ENCODE peak calls at places on chromosome 1, in nine cellular contexts. One of them, this sample, is unnamed.

GRCh38 chr1:169340882-169341281 is 26.7 kb downstream of the NME7 start:
- DNase-seq in esophagus squamous epithelium: no peak
- DNase-seq in adrenal gland: no peak
- DNase-seq in WTC11: no peak
- DNase-seq in BJ: no peak
- DNase-seq in foreskin fibroblast: no peak
- DNase-seq in epithelial cell of esophagus: no peak
- DNase-seq in AG04450: no peak
- DNase-seq in HFF-Myc: no peak
- DNase-seq in this sample: no peak

GRCh38 chr1:245673920-245674414 is 519.2 kb downstream of the KIF26B start:
- DNase-seq in adrenal gland: no peak
- DNase-seq in BJ: no peak
- DNase-seq in HFF-Myc: no peak
- DNase-seq in esophagus squamous epithelium: no peak
- DNase-seq in epithelial cell of esophagus: no peak
- DNase-seq in foreskin fibroblast: peak
- DNase-seq in AG04450: no peak
- DNase-seq in WTC11: no peak
- DNase-seq in this sample: no peak

GRCh38 chr1:77465139-77465538 is 183.3 kb downstream of the AK5 start:
- DNase-seq in HFF-Myc: no peak
- DNase-seq in epithelial cell of esophagus: no peak
- DNase-seq in esophagus squamous epithelium: no peak
- DNase-seq in AG04450: no peak
- DNase-seq in adrenal gland: no peak
- DNase-seq in foreskin fibroblast: no peak
- DNase-seq in BJ: no peak
- DNase-seq in WTC11: no peak
- DNase-seq in this sample: no peak

GRCh38 chr1:234498448-234499118 is 19.6 kb upstream of the TARBP1 start:
- DNase-seq in foreskin fibroblast: no peak
- DNase-seq in epithelial cell of esophagus: peak
- DNase-seq in WTC11: no peak
- DNase-seq in adrenal gland: no peak
- DNase-seq in AG04450: no peak
- DNase-seq in HFF-Myc: no peak
- DNase-seq in BJ: no peak
- DNase-seq in esophagus squamous epithelium: no peak
- DNase-seq in this sample: no peak

GRCh38 chr1:29282924-29283803 is 46.8 kb downstream of the PTPRU start:
- DNase-seq in epithelial cell of esophagus: peak
- DNase-seq in foreskin fibroblast: peak
- DNase-seq in esophagus squamous epithelium: no peak
- DNase-seq in BJ: no peak
- DNase-seq in AG04450: no peak
- DNase-seq in WTC11: peak
- DNase-seq in adrenal gland: peak
- DNase-seq in HFF-Myc: no peak
- DNase-seq in this sample: no peak

GRCh38 chr1:156864796-156865195 is 4.1 kb downstream of the NTRK1 start:
- DNase-seq in AG04450: no peak
- DNase-seq in foreskin fibroblast: no peak
- DNase-seq in epithelial cell of esophagus: no peak
- DNase-seq in WTC11: no peak
- DNase-seq in esophagus squamous epithelium: no peak
- DNase-seq in HFF-Myc: no peak
- DNase-seq in adrenal gland: no peak
- DNase-seq in BJ: no peak
- DNase-seq in this sample: no peak

GRCh38 chr1:210025870-210026269 is 87.9 kb downstream of the SYT14 start:
- DNase-seq in HFF-Myc: no peak
- DNase-seq in esophagus squamous epithelium: no peak
- DNase-seq in epithelial cell of esophagus: no peak
- DNase-seq in BJ: no peak
- DNase-seq in adrenal gland: no peak
- DNase-seq in AG04450: no peak
- DNase-seq in WTC11: no peak
- DNase-seq in foreskin fibroblast: no peak
- DNase-seq in this sample: no peak

GRCh38 chr1:203338335-203339036 is 12.4 kb downstream of the FMOD start:
- DNase-seq in esophagus squamous epithelium: no peak
- DNase-seq in HFF-Myc: peak
- DNase-seq in AG04450: no peak
- DNase-seq in epithelial cell of esophagus: peak
- DNase-seq in foreskin fibroblast: peak
- DNase-seq in WTC11: peak
- DNase-seq in adrenal gland: peak
- DNase-seq in BJ: no peak
- DNase-seq in this sample: peak

GRCh38 chr1:240134596-240134995 is 42.9 kb downstream of the FMN2 start:
- DNase-seq in adrenal gland: no peak
- DNase-seq in BJ: peak
- DNase-seq in epithelial cell of esophagus: no peak
- DNase-seq in HFF-Myc: no peak
- DNase-seq in esophagus squamous epithelium: no peak
- DNase-seq in foreskin fibroblast: no peak
- DNase-seq in WTC11: no peak
- DNase-seq in AG04450: no peak
- DNase-seq in this sample: no peak

GRCh38 chr1:98051065-98051675 is 130.3 kb upstream of the DPYD start:
- DNase-seq in WTC11: peak
- DNase-seq in adrenal gland: peak
- DNase-seq in esophagus squamous epithelium: no peak
- DNase-seq in AG04450: no peak
- DNase-seq in foreskin fibroblast: peak
- DNase-seq in HFF-Myc: peak
- DNase-seq in epithelial cell of esophagus: peak
- DNase-seq in BJ: no peak
- DNase-seq in this sample: no peak
- TF ChIP-seq CTCF in WTC11: peak
- TF ChIP-seq CTCF in adrenal gland: peak
- TF ChIP-seq CTCF in esophagus squamous epithelium: peak
- TF ChIP-seq CTCF in AG04450: peak
- TF ChIP-seq CTCF in foreskin fibroblast: peak
- TF ChIP-seq CTCF in HFF-Myc: peak
- TF ChIP-seq CTCF in epithelial cell of esophagus: peak
- TF ChIP-seq CTCF in BJ: peak
- TF ChIP-seq CTCF in this sample: peak

DNA sequence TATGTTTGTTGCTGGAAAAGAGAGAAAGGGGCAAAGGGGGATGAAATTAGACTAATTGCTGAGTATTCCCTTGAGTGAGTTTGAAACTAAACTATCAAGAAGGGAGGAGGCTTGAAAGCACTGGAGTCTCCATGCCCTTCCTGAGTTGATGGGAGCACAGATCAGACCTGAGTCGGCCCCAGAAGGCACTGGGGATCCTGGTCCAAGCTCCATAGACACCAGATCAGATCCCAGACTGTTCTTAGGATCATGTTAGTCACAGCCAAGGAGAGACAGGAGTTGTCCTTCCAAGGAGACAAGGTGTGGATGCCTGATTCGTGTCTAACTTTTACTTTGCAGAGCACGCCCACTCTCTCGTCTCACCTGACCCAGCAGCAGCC is 152.3 kb downstream of the NR5A2 start:
- DNase-seq in BJ: no peak
- DNase-seq in adrenal gland: no peak
- DNase-seq in esophagus squamous epithelium: no peak
- DNase-seq in WTC11: no peak
- DNase-seq in HFF-Myc: peak
- DNase-seq in epithelial cell of esophagus: peak
- DNase-seq in AG04450: no peak
- DNase-seq in foreskin fibroblast: no peak
- DNase-seq in this sample: no peak
- TF ChIP-seq CTCF in BJ: no peak
- TF ChIP-seq CTCF in adrenal gland: no peak
- TF ChIP-seq CTCF in esophagus squamous epithelium: no peak
- TF ChIP-seq CTCF in WTC11: no peak
- TF ChIP-seq CTCF in HFF-Myc: no peak
- TF ChIP-seq CTCF in epithelial cell of esophagus: no peak
- TF ChIP-seq CTCF in AG04450: no peak
- TF ChIP-seq CTCF in foreskin fibroblast: no peak
- TF ChIP-seq CTCF in this sample: no peak

DNA sequence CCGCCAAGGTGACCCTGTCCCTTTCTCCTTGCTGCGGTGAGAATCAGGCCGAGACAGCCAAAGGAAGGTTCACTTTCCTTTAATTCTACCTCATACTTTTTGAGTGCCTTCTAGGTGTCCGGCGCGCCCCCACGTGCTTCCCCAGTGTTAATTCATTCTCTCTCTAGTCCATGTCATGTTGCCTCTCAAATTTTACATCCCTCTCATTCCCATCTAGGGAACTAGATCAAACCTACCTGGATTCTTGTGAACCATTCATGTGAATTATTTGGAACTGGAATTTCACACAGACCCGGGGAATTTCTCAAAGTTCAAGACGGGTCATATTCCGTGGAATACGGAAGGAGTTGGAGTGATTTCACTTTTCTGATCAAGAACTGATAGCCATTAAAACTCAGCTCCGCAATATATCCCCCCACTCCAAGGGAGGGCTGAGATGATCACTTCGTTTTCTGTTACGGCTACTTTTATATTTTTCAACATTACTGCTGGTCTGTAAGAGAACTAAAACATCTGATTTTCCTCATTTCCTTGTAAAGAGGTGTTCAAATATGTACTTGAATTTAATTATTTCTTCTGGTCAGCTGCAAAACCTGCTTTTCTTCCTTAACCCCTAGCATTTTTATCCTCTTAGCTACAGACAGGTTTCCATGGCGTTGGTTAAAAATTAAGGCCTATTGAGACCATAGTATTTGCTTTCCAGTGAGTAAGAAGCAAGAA is 1.0 kb upstream of the ENO1 start:
- DNase-seq in esophagus squamous epithelium: no peak
- DNase-seq in epithelial cell of esophagus: peak
- DNase-seq in adrenal gland: no peak
- DNase-seq in WTC11: no peak
- DNase-seq in foreskin fibroblast: no peak
- DNase-seq in AG04450: no peak
- DNase-seq in BJ: no peak
- DNase-seq in HFF-Myc: no peak
- DNase-seq in this sample: no peak
- TF ChIP-seq CTCF in esophagus squamous epithelium: no peak
- TF ChIP-seq CTCF in epithelial cell of esophagus: peak
- TF ChIP-seq CTCF in adrenal gland: no peak
- TF ChIP-seq CTCF in WTC11: no peak
- TF ChIP-seq CTCF in foreskin fibroblast: peak
- TF ChIP-seq CTCF in AG04450: peak
- TF ChIP-seq CTCF in BJ: peak
- TF ChIP-seq CTCF in HFF-Myc: no peak
- TF ChIP-seq CTCF in this sample: peak

GRCh38 chr1:92927870-92928269 is 33.4 kb downstream of the DIPK1A start:
- DNase-seq in foreskin fibroblast: no peak
- DNase-seq in epithelial cell of esophagus: no peak
- DNase-seq in adrenal gland: no peak
- DNase-seq in WTC11: no peak
- DNase-seq in BJ: no peak
- DNase-seq in AG04450: no peak
- DNase-seq in esophagus squamous epithelium: no peak
- DNase-seq in HFF-Myc: no peak
- DNase-seq in this sample: no peak
- TF ChIP-seq CTCF in foreskin fibroblast: no peak
- TF ChIP-seq CTCF in epithelial cell of esophagus: no peak
- TF ChIP-seq CTCF in adrenal gland: no peak
- TF ChIP-seq CTCF in WTC11: no peak
- TF ChIP-seq CTCF in BJ: no peak
- TF ChIP-seq CTCF in AG04450: no peak
- TF ChIP-seq CTCF in esophagus squamous epithelium: no peak
- TF ChIP-seq CTCF in HFF-Myc: no peak
- TF ChIP-seq CTCF in this sample: no peak

GRCh38 chr1:50368179-50369007 is 54.9 kb downstream of the DMRTA2 start:
- DNase-seq in epithelial cell of esophagus: peak
- DNase-seq in BJ: no peak
- DNase-seq in foreskin fibroblast: no peak
- DNase-seq in AG04450: no peak
- DNase-seq in adrenal gland: no peak
- DNase-seq in WTC11: peak
- DNase-seq in esophagus squamous epithelium: no peak
- DNase-seq in HFF-Myc: no peak
- DNase-seq in this sample: peak

GRCh38 chr1:50371749-50372148 is 51.5 kb downstream of the DMRTA2 start:
- DNase-seq in foreskin fibroblast: no peak
- DNase-seq in BJ: no peak
- DNase-seq in epithelial cell of esophagus: peak
- DNase-seq in AG04450: no peak
- DNase-seq in adrenal gland: no peak
- DNase-seq in HFF-Myc: no peak
- DNase-seq in esophagus squamous epithelium: no peak
- DNase-seq in WTC11: no peak
- DNase-seq in this sample: no peak

GRCh38 chr1:50369008-50369634 is 54.1 kb downstream of the DMRTA2 start:
- DNase-seq in AG04450: no peak
- DNase-seq in epithelial cell of esophagus: no peak
- DNase-seq in HFF-Myc: no peak
- DNase-seq in esophagus squamous epithelium: no peak
- DNase-seq in BJ: no peak
- DNase-seq in adrenal gland: no peak
- DNase-seq in WTC11: no peak
- DNase-seq in foreskin fibroblast: no peak
- DNase-seq in this sample: no peak

GRCh38 chr1:50373532-50373931 is 49.7 kb downstream of the DMRTA2 start:
- DNase-seq in foreskin fibroblast: no peak
- DNase-seq in BJ: no peak
- DNase-seq in HFF-Myc: no peak
- DNase-seq in adrenal gland: no peak
- DNase-seq in WTC11: no peak
- DNase-seq in AG04450: no peak
- DNase-seq in esophagus squamous epithelium: no peak
- DNase-seq in epithelial cell of esophagus: no peak
- DNase-seq in this sample: no peak

DNA sequence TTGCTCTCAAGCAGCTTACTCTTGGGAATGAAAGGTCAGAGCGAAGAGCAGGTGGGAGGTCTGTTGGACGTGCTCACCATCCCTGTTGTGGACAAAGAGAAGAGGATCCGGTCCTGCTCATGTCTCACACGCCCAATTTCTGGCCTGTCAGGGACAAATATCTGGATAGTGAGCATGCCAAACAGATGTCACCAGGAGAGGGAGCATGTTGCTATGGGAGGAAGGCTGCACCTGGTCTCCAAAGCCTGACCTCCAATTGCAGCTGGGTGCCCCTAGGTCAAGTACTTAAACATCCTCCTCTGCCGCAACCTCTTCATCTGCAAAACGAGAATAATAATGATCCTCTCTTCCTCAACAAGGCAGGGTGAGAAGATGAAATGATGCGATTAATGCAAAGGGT is 53.4 kb downstream of the DMRTA2 start:
- DNase-seq in HFF-Myc: no peak
- DNase-seq in adrenal gland: no peak
- DNase-seq in epithelial cell of esophagus: peak
- DNase-seq in AG04450: no peak
- DNase-seq in WTC11: peak
- DNase-seq in esophagus squamous epithelium: no peak
- DNase-seq in foreskin fibroblast: no peak
- DNase-seq in BJ: no peak
- DNase-seq in this sample: no peak
- TF ChIP-seq CTCF in HFF-Myc: no peak
- TF ChIP-seq CTCF in adrenal gland: no peak
- TF ChIP-seq CTCF in epithelial cell of esophagus: peak
- TF ChIP-seq CTCF in AG04450: peak
- TF ChIP-seq CTCF in WTC11: no peak
- TF ChIP-seq CTCF in esophagus squamous epithelium: peak
- TF ChIP-seq CTCF in foreskin fibroblast: peak
- TF ChIP-seq CTCF in BJ: no peak
- TF ChIP-seq CTCF in this sample: no peak

GRCh38 chr1:87024936-87025537 is 110.6 kb downstream of the HS2ST1 start:
- DNase-seq in HFF-Myc: peak
- DNase-seq in AG04450: no peak
- DNase-seq in BJ: no peak
- DNase-seq in epithelial cell of esophagus: peak
- DNase-seq in adrenal gland: no peak
- DNase-seq in foreskin fibroblast: peak
- DNase-seq in esophagus squamous epithelium: no peak
- DNase-seq in WTC11: no peak
- DNase-seq in this sample: no peak
- TF ChIP-seq CTCF in HFF-Myc: peak
- TF ChIP-seq CTCF in AG04450: peak
- TF ChIP-seq CTCF in BJ: peak
- TF ChIP-seq CTCF in epithelial cell of esophagus: peak
- TF ChIP-seq CTCF in adrenal gland: peak
- TF ChIP-seq CTCF in foreskin fibroblast: peak
- TF ChIP-seq CTCF in esophagus squamous epithelium: no peak
- TF ChIP-seq CTCF in WTC11: no peak
- TF ChIP-seq CTCF in this sample: peak